ENCODE peak calls at places on chromosomes 12 and 14, in nine cellular contexts. J is H1, P is heart right ventricle, V is neural progenitor cell, Z is ovary, N is GM23338, X is transverse colon, H is PC-3, O is brain microvascular endothelial cell. F is an unnamed sample.

GRCh38 chr12:26523708-26524150 is 309.3 kb downstream of the ITPR2 start:
- DNase-seq in J (no peak), P (peak), V (no peak), Z (peak), N (no peak), X (peak), H (no peak), O (peak), F (peak)

GRCh38 chr12:65857875-65858274 is 33.6 kb downstream of the HMGA2 start:
- DNase-seq in J (no peak), P (no peak), V (no peak), Z (no peak), N (no peak), X (no peak), H (no peak), O (no peak), F (no peak)

GRCh38 chr12:79421236-79421740 is 269.5 kb downstream of the PAWR start:
- DNase-seq in J (no peak), P (no peak), V (no peak), Z (no peak), N (no peak), X (no peak), H (no peak), O (no peak), F (peak)

GRCh38 chr14:41606249-41607118 is at the start of gene LRFN5:
- DNase-seq in J (peak), P (peak), V (peak), Z (peak), N (peak), X (no peak), H (peak), O (no peak), F (no peak)

GRCh38 chr14:97196336-97196735 is 399.2 kb downstream of the VRK1 start:
- DNase-seq in J (no peak), P (no peak), V (no peak), Z (no peak), N (no peak), X (no peak), H (no peak), O (no peak), F (no peak)

GRCh38 chr12:23204933-23205778 is 580.2 kb downstream of the ETNK1 start:
- DNase-seq in J (no peak), P (no peak), V (peak), Z (peak), N (peak), X (no peak), H (peak), O (peak), F (peak)

GRCh38 chr12:130973109-130973508 is 19.4 kb downstream of the ADGRD1 start:
- DNase-seq in J (no peak), P (no peak), V (no peak), Z (no peak), N (no peak), X (no peak), H (no peak), O (no peak), F (no peak)

GRCh38 chr14:59826150-59826549 is 44.4 kb downstream of the RTN1 start:
- DNase-seq in J (no peak), P (no peak), V (no peak), Z (no peak), N (no peak), X (no peak), H (no peak), O (no peak), F (no peak)

GRCh38 chr12:51817027-51817953 is 31.2 kb downstream of the FIGNL2 start:
- DNase-seq in J (no peak), P (no peak), V (no peak), Z (no peak), N (no peak), X (no peak), H (no peak), O (no peak), F (no peak)

GRCh38 chr12:11746024-11746771 is 96.7 kb downstream of the ETV6 start:
- DNase-seq in J (no peak), P (no peak), V (no peak), Z (no peak), N (no peak), X (no peak), H (peak), O (no peak), F (peak)

GRCh38 chr14:51211149-51211548 is 28.9 kb upstream of the TMX1 start:
- DNase-seq in J (no peak), P (no peak), V (no peak), Z (no peak), N (no peak), X (no peak), H (peak), O (peak), F (peak)

GRCh38 chr14:53983112-53983511 is 26.5 kb upstream of the BMP4 start:
- DNase-seq in J (no peak), P (no peak), V (no peak), Z (no peak), N (no peak), X (no peak), H (no peak), O (no peak), F (no peak)

GRCh38 chr12:80763874-80764273 is 47.2 kb downstream of the MYF5 start:
- DNase-seq in J (no peak), P (no peak), V (peak), Z (no peak), N (peak), X (no peak), H (peak), O (peak), F (peak)

GRCh38 chr14:23556700-23557440 is 799 bp downstream of the THTPA start:
- DNase-seq in J (no peak), P (no peak), V (no peak), Z (no peak), N (no peak), X (no peak), H (peak), O (no peak), F (no peak)

GRCh38 chr12:7542813-7543212 is 39.2 kb upstream of the CD163 start:
- DNase-seq in J (no peak), P (no peak), V (no peak), Z (no peak), N (no peak), X (no peak), H (no peak), O (peak), F (no peak)

GRCh38 chr14:71487941-71488340 is 444.3 kb upstream of the RGS6 start:
- DNase-seq in J (no peak), P (no peak), V (no peak), Z (no peak), N (no peak), X (no peak), H (peak), O (peak), F (no peak)

GRCh38 chr14:99554757-99555531 is 49.1 kb downstream of the CCDC85C start:
- DNase-seq in J (no peak), P (no peak), V (no peak), Z (no peak), N (no peak), X (peak), H (no peak), O (no peak), F (peak)

GRCh38 chr12:28998662-28999120 is 150.4 kb upstream of the FAR2 start:
- DNase-seq in J (no peak), P (no peak), V (peak), Z (no peak), N (peak), X (no peak), H (peak), O (peak), F (peak)

GRCh38 chr12:12726543-12727093 is 9.4 kb downstream of the CDKN1B start:
- DNase-seq in J (no peak), P (no peak), V (no peak), Z (no peak), N (no peak), X (no peak), H (peak), O (peak), F (peak)

GRCh38 chr14:23653046-23653445 is 16.9 kb downstream of the DHRS2 start:
- DNase-seq in J (no peak), P (no peak), V (no peak), Z (no peak), N (no peak), X (no peak), H (no peak), O (no peak), F (no peak)

GRCh38 chr12:52598966-52599365 is 2.3 kb downstream of the KRT72 start:
- DNase-seq in J (no peak), P (no peak), V (no peak), Z (no peak), N (no peak), X (no peak), H (no peak), O (no peak), F (no peak)

GRCh38 chr12:81896771-81897170 is 137.6 kb upstream of the PPFIA2 start:
- DNase-seq in J (no peak), P (no peak), V (peak), Z (no peak), N (peak), X (no peak), H (no peak), O (peak), F (no peak)

GRCh38 chr12:122368361-122369073 is 54.0 kb downstream of the CLIP1 start:
- DNase-seq in J (no peak), P (no peak), V (no peak), Z (no peak), N (no peak), X (no peak), H (peak), O (peak), F (peak)

GRCh38 chr14:91892918-91893527 is 25.7 kb upstream of the TC2N start:
- DNase-seq in J (peak), P (no peak), V (peak), Z (no peak), N (peak), X (no peak), H (peak), O (no peak), F (no peak)
- TF ChIP-seq CTCF in J (peak), P (peak), V (peak), Z (no peak), N (peak), X (peak), H (peak), O (peak), F (peak)

DNA sequence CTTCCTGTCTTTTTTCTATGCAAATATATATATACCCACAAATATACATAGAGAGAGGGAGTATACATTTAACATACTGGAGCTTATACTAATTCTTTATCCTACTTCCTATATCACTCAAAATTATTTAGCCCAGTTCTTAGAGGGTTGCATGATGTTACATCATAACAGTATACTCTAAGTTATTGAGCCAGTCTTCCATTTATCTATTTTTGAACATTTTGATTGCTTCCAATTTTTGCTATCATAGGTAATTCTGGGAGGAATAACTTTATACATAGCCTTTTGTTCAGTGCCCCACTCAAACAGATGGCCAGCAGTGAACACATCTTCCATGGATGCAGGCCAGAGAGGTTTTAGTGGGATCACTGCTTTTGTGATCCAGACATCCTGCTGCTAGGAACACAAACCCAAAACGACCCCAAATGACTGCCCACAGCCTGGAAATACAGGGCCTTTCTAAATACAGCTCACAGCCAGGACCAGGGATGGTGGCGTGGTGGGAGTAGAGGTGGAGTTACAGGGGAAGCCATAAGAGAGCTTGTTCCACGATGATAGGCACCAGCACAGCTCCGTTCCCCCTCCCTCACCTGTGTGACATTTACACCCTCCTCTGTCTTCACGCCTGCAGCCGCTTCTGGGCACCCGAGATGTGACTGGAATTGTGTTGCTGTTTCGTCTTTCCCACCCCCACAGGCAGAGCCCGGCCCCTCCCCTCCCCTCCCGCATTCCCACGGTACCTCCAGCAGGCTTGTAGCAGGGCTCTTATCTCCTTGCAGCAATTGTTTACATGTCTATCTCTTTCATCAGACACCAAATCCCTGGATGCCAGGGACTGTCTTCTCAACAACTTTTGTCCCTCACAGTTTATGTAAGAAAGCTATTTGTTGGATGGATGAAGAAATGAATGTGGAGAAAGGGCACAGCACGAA is 30.7 kb upstream of the HDAC7 start:
- DNase-seq in J (no peak), P (no peak), V (peak), Z (no peak), N (peak), X (no peak), H (no peak), O (no peak), F (no peak)
- H3K4me3 ChIP-seq in J (no peak), P (no peak), V (no peak), Z (no peak), N (no peak), X (no peak), H (no peak), O (no peak), F (no peak)

GRCh38 chr12:98422809-98423208 is 92.6 kb upstream of the TMPO start:
- DNase-seq in J (peak), P (no peak), V (peak), Z (no peak), N (peak), X (peak), H (peak), O (no peak), F (no peak)
- TF ChIP-seq CTCF in J (peak), P (no peak), V (peak), Z (no peak), N (peak), X (peak), H (peak), O (peak), F (peak)

DNA sequence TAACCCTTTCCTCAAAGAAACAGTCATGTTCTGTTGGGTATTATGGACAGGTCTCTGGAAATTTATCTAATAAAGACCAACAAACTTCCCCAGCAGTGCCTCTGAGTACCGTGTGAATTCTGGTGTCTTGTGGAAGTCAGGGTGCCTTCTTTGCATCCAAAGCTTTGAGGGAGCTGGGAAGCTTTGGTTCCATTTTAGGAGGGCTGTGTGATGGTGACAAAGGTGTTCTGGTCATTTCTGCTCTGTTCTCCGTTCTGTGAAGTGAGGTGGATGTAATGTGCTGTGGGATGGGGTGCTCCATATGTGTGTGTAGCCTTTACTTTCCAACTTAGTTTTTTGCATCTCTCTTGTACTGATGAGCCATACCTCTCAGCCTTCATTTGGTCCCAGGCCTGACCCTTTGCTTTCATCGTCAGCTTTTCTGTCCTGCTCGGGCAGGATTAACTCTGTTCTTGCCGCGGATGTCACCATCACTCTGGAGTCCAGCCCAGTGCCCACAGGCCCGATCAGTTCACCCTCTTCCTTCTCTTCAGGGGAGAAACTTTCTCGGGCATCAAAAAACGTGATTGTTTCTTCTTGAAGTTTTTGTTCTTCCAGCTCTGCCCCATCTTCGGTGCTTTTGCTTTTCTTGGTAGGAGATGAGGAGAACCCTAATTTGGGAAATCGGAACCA is 13.2 kb downstream of the PLD4 start:
- DNase-seq in J (no peak), P (no peak), V (no peak), Z (no peak), N (no peak), X (no peak), H (no peak), O (no peak), F (no peak)
- H3K4me3 ChIP-seq in J (no peak), P (no peak), V (no peak), Z (no peak), N (no peak), X (no peak), H (no peak), O (no peak), F (no peak)

GRCh38 chr14:90599748-90600507 is 203.1 kb downstream of the CALM1 start:
- DNase-seq in J (no peak), P (no peak), V (no peak), Z (no peak), N (no peak), X (no peak), H (peak), O (no peak), F (peak)
- TF ChIP-seq CTCF in J (no peak), P (no peak), V (no peak), Z (no peak), N (no peak), X (no peak), H (peak), O (peak), F (peak)

GRCh38 chr12:71935594-71935993 is 3.1 kb upstream of the TPH2 start:
- DNase-seq in J (no peak), P (no peak), V (no peak), Z (no peak), N (no peak), X (no peak), H (peak), O (no peak), F (peak)
- H3K4me3 ChIP-seq in J (no peak), P (no peak), V (no peak), Z (no peak), N (no peak), X (no peak), H (no peak), O (no peak), F (no peak)

F was measured in bronchial epithelial cell.